ENCODE peak calls at places on chromosomes 1 and 21, in five cellular contexts. One of them, this sample, is unnamed.

GRCh38 chr1:24635195-24635843 is 7.8 kb upstream of the SRRM1 start:
- DNase-seq in body of pancreas: peak; percentile 57
- DNase-seq in tibial nerve: no peak
- DNase-seq in stomach: no peak
- DNase-seq in heart left ventricle: no peak
- DNase-seq in this sample: peak; percentile 23

GRCh38 chr1:235502601-235503332 is 1.5 kb downstream of the B3GALNT2 start:
- DNase-seq in body of pancreas: peak; percentile 14
- DNase-seq in stomach: no peak
- DNase-seq in heart left ventricle: no peak
- DNase-seq in tibial nerve: no peak
- DNase-seq in this sample: no peak

GRCh38 chr1:241611063-241611462 is 29.1 kb downstream of the CHML start:
- DNase-seq in stomach: no peak
- DNase-seq in tibial nerve: no peak
- DNase-seq in heart left ventricle: no peak
- DNase-seq in body of pancreas: no peak
- DNase-seq in this sample: no peak

GRCh38 chr1:32798679-32799416 is 18.3 kb downstream of the YARS1 start:
- DNase-seq in tibial nerve: no peak
- DNase-seq in stomach: no peak
- DNase-seq in heart left ventricle: no peak
- DNase-seq in body of pancreas: no peak
- DNase-seq in this sample: no peak

GRCh38 chr1:182527680-182528079 is 61.4 kb downstream of the RNASEL start:
- DNase-seq in heart left ventricle: no peak
- DNase-seq in tibial nerve: no peak
- DNase-seq in stomach: no peak
- DNase-seq in body of pancreas: no peak
- DNase-seq in this sample: no peak

GRCh38 chr1:89822999-89823628 is 2.3 kb downstream of the LRRC8D start:
- DNase-seq in body of pancreas: peak; percentile 33
- DNase-seq in stomach: no peak
- DNase-seq in tibial nerve: no peak
- DNase-seq in heart left ventricle: no peak
- DNase-seq in this sample: no peak

GRCh38 chr21:35529141-35529863 is 480.2 kb upstream of the RUNX1 start:
- DNase-seq in heart left ventricle: no peak
- DNase-seq in body of pancreas: no peak
- DNase-seq in stomach: no peak
- DNase-seq in tibial nerve: no peak
- DNase-seq in this sample: no peak

GRCh38 chr1:115647000-115647399 is 5.2 kb downstream of the VANGL1 start:
- DNase-seq in stomach: no peak
- DNase-seq in body of pancreas: peak; percentile 38
- DNase-seq in tibial nerve: no peak
- DNase-seq in heart left ventricle: no peak
- DNase-seq in this sample: peak; percentile 36

GRCh38 chr21:42666023-42666747 is 12.8 kb downstream of the PDE9A start:
- DNase-seq in body of pancreas: no peak
- DNase-seq in heart left ventricle: no peak
- DNase-seq in stomach: no peak
- DNase-seq in tibial nerve: no peak
- DNase-seq in this sample: peak; percentile 40

GRCh38 chr1:197783510-197783948 is 8.2 kb upstream of the DENND1B start:
- DNase-seq in tibial nerve: no peak
- DNase-seq in stomach: no peak
- DNase-seq in heart left ventricle: no peak
- DNase-seq in body of pancreas: no peak
- DNase-seq in this sample: peak; percentile 47

GRCh38 chr1:66446261-66447001 is 87.5 kb upstream of the SGIP1 start:
- DNase-seq in tibial nerve: no peak
- DNase-seq in body of pancreas: peak; percentile 46
- DNase-seq in stomach: no peak
- DNase-seq in heart left ventricle: no peak
- DNase-seq in this sample: peak; percentile 56

GRCh38 chr1:26536081-26536480 is 6.5 kb downstream of the RPS6KA1 start:
- DNase-seq in stomach: no peak
- DNase-seq in body of pancreas: no peak
- DNase-seq in tibial nerve: no peak
- DNase-seq in heart left ventricle: no peak
- DNase-seq in this sample: no peak

GRCh38 chr1:26536521-26536920 is 7.0 kb downstream of the RPS6KA1 start:
- DNase-seq in stomach: no peak
- DNase-seq in tibial nerve: no peak
- DNase-seq in heart left ventricle: no peak
- DNase-seq in body of pancreas: no peak
- DNase-seq in this sample: no peak

GRCh38 chr1:26533951-26534514 is 4.5 kb downstream of the RPS6KA1 start:
- DNase-seq in stomach: no peak
- DNase-seq in tibial nerve: no peak
- DNase-seq in body of pancreas: no peak
- DNase-seq in heart left ventricle: no peak
- DNase-seq in this sample: no peak

GRCh38 chr1:26537951-26538352 is 8.4 kb downstream of the RPS6KA1 start:
- DNase-seq in body of pancreas: peak; percentile 59
- DNase-seq in stomach: no peak
- DNase-seq in heart left ventricle: no peak
- DNase-seq in tibial nerve: no peak
- DNase-seq in this sample: peak; percentile 49

GRCh38 chr1:26535201-26535600 is 5.6 kb downstream of the RPS6KA1 start:
- DNase-seq in heart left ventricle: no peak
- DNase-seq in tibial nerve: no peak
- DNase-seq in body of pancreas: peak; percentile 72
- DNase-seq in stomach: no peak
- DNase-seq in this sample: no peak
- H3K4me3 ChIP-seq in heart left ventricle: no peak overlapping the region
- H3K4me3 ChIP-seq in tibial nerve: no peak overlapping the region
- H3K4me3 ChIP-seq in body of pancreas: no peak overlapping the region
- H3K4me3 ChIP-seq in stomach: no peak overlapping the region
- H3K4me3 ChIP-seq in this sample: no peak overlapping the region

GRCh38 chr1:59703918-59704378 is 110.8 kb upstream of the HOOK1 start:
- DNase-seq in stomach: no peak
- DNase-seq in heart left ventricle: no peak
- DNase-seq in body of pancreas: no peak
- DNase-seq in tibial nerve: no peak
- DNase-seq in this sample: no peak
- H3K4me1 ChIP-seq in stomach: peaks cover 36% of the 10 kb centered on the region
- H3K4me1 ChIP-seq in heart left ventricle: peaks cover 52% of the 10 kb centered on the region
- H3K4me1 ChIP-seq in body of pancreas: peaks cover 5% of the 10 kb centered on the region
- H3K4me1 ChIP-seq in tibial nerve: peaks cover 9% of the 10 kb centered on the region
- H3K4me1 ChIP-seq in this sample: no peaks in the 10 kb centered on the region

GRCh38 chr1:85259866-85260345 is 444 bp upstream of the C1orf52 start:
- DNase-seq in tibial nerve: no peak
- DNase-seq in heart left ventricle: peak; percentile 29
- DNase-seq in body of pancreas: peak; percentile 39
- DNase-seq in stomach: no peak
- DNase-seq in this sample: no peak
- TF ChIP-seq CTCF in tibial nerve: no peak
- TF ChIP-seq CTCF in heart left ventricle: no peak
- TF ChIP-seq CTCF in body of pancreas: no peak
- TF ChIP-seq CTCF in stomach: no peak
- TF ChIP-seq CTCF in this sample: no peak

GRCh38 chr1:232792949-232793348 is 12.3 kb upstream of the MAP10 start:
- DNase-seq in heart left ventricle: no peak
- DNase-seq in tibial nerve: no peak
- DNase-seq in body of pancreas: no peak
- DNase-seq in stomach: no peak
- DNase-seq in this sample: no peak

GRCh38 chr1:232788235-232788872 is 16.9 kb upstream of the MAP10 start:
- DNase-seq in stomach: no peak
- DNase-seq in tibial nerve: no peak
- DNase-seq in heart left ventricle: no peak
- DNase-seq in body of pancreas: no peak
- DNase-seq in this sample: no peak

GRCh38 chr1:232795497-232796068 is 9.6 kb upstream of the MAP10 start:
- DNase-seq in heart left ventricle: no peak
- DNase-seq in stomach: no peak
- DNase-seq in tibial nerve: no peak
- DNase-seq in body of pancreas: no peak
- DNase-seq in this sample: no peak

GRCh38 chr1:232789660-232790059 is 15.6 kb upstream of the MAP10 start:
- DNase-seq in stomach: no peak
- DNase-seq in tibial nerve: no peak
- DNase-seq in heart left ventricle: no peak
- DNase-seq in body of pancreas: no peak
- DNase-seq in this sample: no peak

GRCh38 chr1:232793944-232794343 is 11.3 kb upstream of the MAP10 start:
- DNase-seq in heart left ventricle: no peak
- DNase-seq in tibial nerve: no peak
- DNase-seq in stomach: no peak
- DNase-seq in body of pancreas: peak; percentile 13
- DNase-seq in this sample: no peak
- H3K4me3 ChIP-seq in heart left ventricle: no peak overlapping the region
- H3K4me3 ChIP-seq in tibial nerve: no peak overlapping the region
- H3K4me3 ChIP-seq in stomach: no peak overlapping the region
- H3K4me3 ChIP-seq in body of pancreas: no peak overlapping the region
- H3K4me3 ChIP-seq in this sample: no peak overlapping the region

GRCh38 chr1:212482352-212483153 is 49.8 kb downstream of the NENF start:
- DNase-seq in heart left ventricle: no peak
- DNase-seq in stomach: no peak
- DNase-seq in body of pancreas: no peak
- DNase-seq in tibial nerve: no peak
- DNase-seq in this sample: no peak

GRCh38 chr1:212483154-212483505 is 50.4 kb downstream of the NENF start:
- DNase-seq in tibial nerve: no peak
- DNase-seq in heart left ventricle: no peak
- DNase-seq in body of pancreas: no peak
- DNase-seq in stomach: no peak
- DNase-seq in this sample: no peak

GRCh38 chr1:212481438-212481767 is 48.7 kb downstream of the NENF start:
- DNase-seq in body of pancreas: no peak
- DNase-seq in heart left ventricle: no peak
- DNase-seq in stomach: no peak
- DNase-seq in tibial nerve: no peak
- DNase-seq in this sample: no peak

GRCh38 chr1:212479188-212479587 is 46.5 kb downstream of the NENF start:
- DNase-seq in heart left ventricle: no peak
- DNase-seq in body of pancreas: no peak
- DNase-seq in stomach: no peak
- DNase-seq in tibial nerve: no peak
- DNase-seq in this sample: no peak

GRCh38 chr1:212482006-212482351 is 49.3 kb downstream of the NENF start:
- DNase-seq in tibial nerve: no peak
- DNase-seq in heart left ventricle: no peak
- DNase-seq in body of pancreas: no peak
- DNase-seq in stomach: no peak
- DNase-seq in this sample: no peak
- H3K4me1 ChIP-seq in tibial nerve: no peaks in the 10 kb centered on the region
- H3K4me1 ChIP-seq in heart left ventricle: peaks cover 4% of the 10 kb centered on the region
- H3K4me1 ChIP-seq in body of pancreas: peaks cover 5% of the 10 kb centered on the region
- H3K4me1 ChIP-seq in stomach: peaks cover 5% of the 10 kb centered on the region
- H3K4me1 ChIP-seq in this sample: peaks cover 15% of the 10 kb centered on the region